ENCODE peak calls at places on chromosomes 13 and 19, in eight cellular contexts. L, F, W, Y, D, I, R and K are unnamed samples.

GRCh38 chr13:49098198-49098597 is 121.9 kb upstream of the MLNR start:
- DNase-seq in R (no peak), I (no peak), F (peak), D (peak), Y (peak), L (peak), W (no peak), K (peak)

GRCh38 chr19:40612831-40613668 is 11.9 kb downstream of the LTBP4 start:
- DNase-seq in I (no peak), F (no peak), Y (no peak), D (no peak), L (no peak), W (peak), R (no peak), K (no peak)

GRCh38 chr19:18322318-18322758 is 538 bp downstream of the LSM4 start:
- DNase-seq in R (no peak), I (no peak), F (peak), Y (peak), L (peak), W (no peak), D (no peak), K (no peak)

GRCh38 chr19:6723108-6723618 is 2.7 kb upstream of the C3 start:
- DNase-seq in D (no peak), L (no peak), R (no peak), Y (peak), W (no peak), F (peak), I (no peak), K (no peak)

GRCh38 chr19:50638576-50638975 is 1.1 kb downstream of the SYT3 start:
- DNase-seq in I (no peak), D (no peak), W (no peak), F (no peak), L (no peak), Y (no peak), R (no peak), K (no peak)

GRCh38 chr13:87107626-87108025 is 563.5 kb upstream of the SLITRK5 start:
- DNase-seq in R (no peak), L (no peak), D (no peak), I (no peak), Y (no peak), W (no peak), F (no peak), K (no peak)

GRCh38 chr13:21071894-21072293 is 10.5 kb upstream of the LATS2 start:
- DNase-seq in F (peak), W (no peak), D (no peak), R (no peak), Y (peak), L (no peak), I (no peak), K (no peak)

GRCh38 chr19:3868770-3869456 is at the start of gene ZFR2:
- DNase-seq in R (no peak), D (no peak), I (no peak), Y (no peak), L (no peak), W (no peak), F (no peak), K (no peak)

GRCh38 chr19:4922530-4923378 is 13.5 kb downstream of the UHRF1 start:
- DNase-seq in L (no peak), R (no peak), Y (no peak), I (no peak), W (no peak), D (no peak), F (no peak), K (no peak)

GRCh38 chr19:47598407-47599349 is 10.3 kb upstream of the BICRA start:
- DNase-seq in F (peak), Y (peak), L (peak), D (peak), R (no peak), W (no peak), I (no peak), K (peak)

GRCh38 chr13:33471182-33471581 is 185.6 kb upstream of the STARD13 start:
- DNase-seq in W (no peak), L (no peak), Y (no peak), I (no peak), R (no peak), D (no peak), F (no peak), K (no peak)

GRCh38 chr13:34750078-34750703 is 191.9 kb upstream of the NBEA start:
- DNase-seq in I (peak), Y (no peak), D (no peak), W (no peak), R (peak), L (no peak), F (peak), K (no peak)

GRCh38 chr13:44573790-44574465 is 2.2 kb downstream of the TSC22D1 start:
- DNase-seq in F (peak), I (no peak), R (no peak), W (no peak), L (peak), D (no peak), Y (peak), K (no peak)

GRCh38 chr13:113049521-113049941 is 56.1 kb upstream of the F7 start:
- DNase-seq in I (peak), R (no peak), F (no peak), D (no peak), W (no peak), L (no peak), Y (peak), K (peak)

GRCh38 chr19:2546128-2547032 is 70.5 kb downstream of the GADD45B start:
- DNase-seq in D (no peak), R (no peak), Y (no peak), F (peak), W (no peak), I (peak), L (no peak), K (no peak)

GRCh38 chr19:40717880-40718773 is 1.2 kb downstream of the ITPKC start:
- DNase-seq in R (no peak), D (no peak), I (peak), Y (no peak), W (no peak), F (peak), L (no peak), K (no peak)